ENCODE peak calls at places on chromosome 9, in six cellular contexts. F is Caco-2; N is A673; W is HFF-Myc; R is CD4-positive, CD25-positive, alpha-beta regulatory T cell; P is spleen. O is an unnamed sample.

GRCh38 chr9:119052339-119053030 is 316.8 kb downstream of the BRINP1 start:
- DNase-seq in P (no peak), N (no peak), W (no peak), R (no peak), F (no peak), O (no peak)

GRCh38 chr9:133686642-133687575 is 50.7 kb downstream of the DBH start:
- DNase-seq in F (no peak), W (no peak), N (no peak), P (peak), R (no peak), O (no peak)

GRCh38 chr9:22374021-22374420 is 72.6 kb upstream of the DMRTA1 start:
- DNase-seq in W (no peak), P (no peak), F (no peak), N (no peak), R (no peak), O (no peak)

GRCh38 chr9:138075496-138075895 is 197.9 kb downstream of the CACNA1B start:
- DNase-seq in N (no peak), P (peak), R (no peak), W (no peak), F (no peak), O (no peak)

GRCh38 chr9:6007770-6008168 is 7.7 kb downstream of the RANBP6 start:
- DNase-seq in R (peak), W (no peak), P (peak), N (peak), F (peak), O (no peak)

GRCh38 chr9:85038061-85038460 is 368.5 kb downstream of the NTRK2 start:
- DNase-seq in F (no peak), N (no peak), W (no peak), P (no peak), R (no peak), O (no peak)

GRCh38 chr9:129141066-129142041 is 30.1 kb downstream of the PTPA start:
- DNase-seq in N (peak), P (peak), R (no peak), W (no peak), F (no peak), O (peak)

GRCh38 chr9:137056739-137057407 is 3.0 kb upstream of the ENTPD2 start:
- DNase-seq in P (no peak), W (no peak), R (no peak), N (no peak), F (no peak), O (no peak)

GRCh38 chr9:107827884-107828283 is 338.3 kb upstream of the KLF4 start:
- DNase-seq in W (no peak), R (no peak), N (no peak), F (no peak), P (no peak), O (no peak)

DNA sequence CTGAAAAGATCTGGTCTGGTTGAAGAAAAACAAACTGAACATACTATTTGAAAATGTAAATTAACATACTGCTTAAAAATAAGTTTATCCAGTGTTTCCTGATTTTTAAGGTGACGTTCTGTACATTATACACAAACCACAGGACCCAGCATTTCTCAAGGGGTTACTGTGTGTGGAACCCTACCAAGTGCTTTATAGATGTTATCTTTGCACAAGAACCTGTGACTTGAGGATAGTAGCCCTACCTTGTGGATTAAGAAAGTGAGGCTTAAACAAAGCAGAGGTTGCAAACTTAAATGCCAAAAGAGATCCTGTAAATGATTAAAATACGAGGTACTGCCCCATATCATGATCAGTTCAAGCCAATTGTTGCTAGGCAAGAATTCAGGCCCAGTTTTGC is 4.7 kb downstream of the KLF9 start:
- DNase-seq in N (no peak), R (no peak), W (no peak), F (no peak), P (no peak), O (no peak)
- H3K4me3 ChIP-seq in N (no peak), R (peak), W (no peak), F (no peak), P (peak), O (peak)

GRCh38 chr9:86093788-86094555 is 5.4 kb downstream of the GOLM1 start:
- DNase-seq in F (peak), N (no peak), R (no peak), W (no peak), P (no peak), O (no peak)

GRCh38 chr9:86099695-86100364 is 472 bp upstream of the GOLM1 start:
- DNase-seq in P (no peak), W (peak), N (peak), R (no peak), F (peak), O (no peak)

GRCh38 chr9:86098793-86099694 is at the start of gene GOLM1:
- DNase-seq in W (no peak), P (peak), N (peak), R (no peak), F (peak), O (no peak)

GRCh38 chr9:86096382-86096781 is 3.0 kb downstream of the GOLM1 start:
- DNase-seq in R (no peak), P (no peak), F (no peak), W (no peak), N (no peak), O (no peak)

GRCh38 chr9:86097510-86098224 is 1.7 kb downstream of the GOLM1 start:
- DNase-seq in N (no peak), F (no peak), W (no peak), R (no peak), P (no peak), O (no peak)
- H3K4me3 ChIP-seq in N (peak), F (peak), W (peak), R (no peak), P (no peak), O (peak)

GRCh38 chr9:83257937-83258336 is 195.0 kb upstream of the RASEF start:
- DNase-seq in F (no peak), N (no peak), W (no peak), P (no peak), R (no peak), O (no peak)
- H3K4me3 ChIP-seq in F (no peak), N (no peak), W (no peak), P (no peak), R (no peak), O (no peak)

DNA sequence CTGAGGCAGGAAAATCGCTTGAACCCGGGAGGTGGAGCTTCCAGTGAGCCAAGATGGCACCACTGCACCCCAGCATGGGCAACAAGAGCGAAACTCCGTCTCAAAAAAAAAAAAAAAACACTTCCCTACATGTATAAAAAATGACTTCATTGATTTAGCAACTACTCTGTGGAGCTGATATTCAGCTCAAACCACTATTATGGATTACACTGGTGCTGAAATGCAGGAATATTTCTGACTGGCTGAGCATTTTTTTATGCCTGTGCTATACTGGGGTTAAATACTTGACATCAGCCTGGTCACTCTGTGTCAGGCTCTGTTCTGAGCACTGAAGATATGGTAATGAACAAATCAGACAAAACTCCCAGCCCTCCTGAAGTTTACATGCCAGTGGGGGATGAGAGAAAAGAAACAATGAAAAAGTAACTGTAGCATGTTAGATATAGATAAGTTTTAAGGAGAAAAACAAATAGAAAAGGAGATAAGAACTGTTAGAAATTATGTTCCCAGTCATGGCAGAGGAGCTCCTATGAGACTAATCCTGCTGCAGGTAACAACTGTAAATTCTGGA is 22.6 kb upstream of the TTC39B start:
- DNase-seq in P (no peak), R (no peak), W (no peak), N (no peak), F (peak), O (no peak)
- H3K4me3 ChIP-seq in P (no peak), R (no peak), W (no peak), N (no peak), F (no peak), O (no peak)

DNA sequence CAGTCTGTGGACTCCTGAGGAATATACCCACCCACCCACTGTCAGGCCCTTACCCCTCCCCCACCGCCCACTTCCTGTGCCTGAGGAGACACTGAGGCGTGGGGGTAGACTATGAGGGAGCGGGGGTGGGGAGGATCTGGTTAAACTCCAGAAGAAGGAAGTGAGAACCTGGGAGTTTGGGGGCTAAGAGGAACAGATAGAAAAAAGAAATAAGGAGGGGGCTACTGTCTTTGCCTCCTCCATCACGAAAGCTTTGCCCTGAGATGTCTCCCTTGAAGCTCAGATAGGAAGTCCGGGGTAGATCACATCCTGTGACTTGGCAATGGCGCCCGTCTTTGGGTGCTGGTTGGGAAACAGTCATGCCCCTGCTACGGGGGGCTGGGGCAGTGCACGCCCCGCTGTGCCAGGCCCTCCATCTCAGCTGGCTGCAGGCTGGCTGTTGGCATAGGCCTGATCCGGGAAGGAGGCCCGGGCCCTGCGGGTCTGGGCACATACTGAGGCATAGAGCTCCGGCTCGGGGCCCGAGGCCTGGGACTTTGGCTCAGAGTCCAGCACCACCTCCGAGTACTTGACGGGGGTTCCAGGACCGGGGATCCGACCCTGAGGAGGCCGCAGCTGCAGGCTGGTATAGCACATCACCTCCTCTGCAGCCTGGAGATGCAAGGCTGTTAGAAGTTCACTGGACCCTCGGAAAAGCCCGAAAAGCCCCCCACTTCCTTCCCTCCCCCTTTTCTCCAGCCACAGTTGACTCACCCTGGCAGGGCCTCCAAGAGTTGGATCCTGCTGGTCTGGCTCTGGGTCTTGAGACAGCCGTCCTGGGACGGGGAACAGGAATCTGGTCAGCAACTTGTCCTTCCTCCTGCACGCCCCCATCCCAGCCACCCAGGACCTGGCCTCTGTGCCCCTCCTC is 1.0 kb downstream of the SIT1 start:
- DNase-seq in N (no peak), P (peak), R (peak), F (no peak), W (no peak), O (no peak)
- H3K4me3 ChIP-seq in N (no peak), P (peak), R (peak), F (no peak), W (no peak), O (no peak)

DNA sequence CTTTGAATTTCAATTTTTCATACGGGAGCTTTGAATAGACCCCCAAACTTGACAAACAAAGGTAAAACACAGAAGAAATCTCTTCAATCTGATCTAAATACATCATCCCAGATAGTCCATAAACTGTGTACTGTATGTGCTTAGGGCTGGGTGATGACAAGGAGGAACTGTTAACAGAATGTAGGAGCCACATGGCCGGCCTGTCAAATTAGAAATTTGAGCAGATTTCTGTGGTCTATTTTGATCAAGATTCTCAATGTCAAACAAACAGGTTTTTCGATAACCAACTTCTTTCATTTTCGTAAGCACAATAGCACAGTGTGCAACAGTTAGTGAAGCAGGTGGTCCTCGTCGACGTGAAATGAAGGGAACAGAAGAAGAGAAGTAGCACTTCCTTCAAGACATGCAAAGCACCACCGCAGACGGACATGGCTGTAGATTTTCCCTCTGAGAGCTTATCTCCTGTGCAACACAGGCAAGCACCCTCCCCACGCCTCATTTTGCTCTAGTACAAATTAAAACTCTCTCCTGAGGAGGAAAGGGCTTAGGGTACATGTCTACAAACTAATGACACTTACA is 252.1 kb downstream of the CRB2 start:
- DNase-seq in R (no peak), F (no peak), P (no peak), W (no peak), N (no peak), O (no peak)
- H3K4me3 ChIP-seq in R (no peak), F (no peak), P (no peak), W (no peak), N (no peak), O (no peak)

O was measured in retinal pigment epithelial cell.